ENCODE peak calls at places on chromosomes 12 and 14, in eight cellular contexts. K is T-cell; Y is CD4-positive, alpha-beta memory T cell; F is fibroblast of mammary gland; I is stimulated activated CD8-positive, alpha-beta memory T cell treated with anti-CD3 and anti-CD28 coated beads, Interleukin-4, amount 100 ng/mL, for 4 hours; S is uterus; Z is ELF-1; P is tibial artery. B is an unnamed sample.

GRCh38 chr12:12357697-12358476 is 1.0 kb downstream of the BORCS5 start:
- DNase-seq in F (peak; percentile 38), K (peak; percentile 14), P (no peak), S (no peak), Z (no peak), Y (peak; percentile 28), I (no peak), B (no peak)

GRCh38 chr14:100271247-100271939 is 32.4 kb downstream of the YY1 start:
- DNase-seq in I (no peak), F (peak; percentile 25), Y (peak; percentile 17), K (peak; percentile 40), Z (no peak), P (no peak), S (no peak), B (no peak)

GRCh38 chr14:75525969-75526368 is 3.7 kb downstream of the BATF start:
- DNase-seq in Y (no peak), K (no peak), Z (no peak), F (no peak), S (no peak), I (no peak), P (no peak), B (no peak)

GRCh38 chr12:14257734-14258467 is 107.6 kb upstream of the ATF7IP start:
- DNase-seq in I (peak; percentile 51), S (peak; percentile 96), F (peak; percentile 100), Z (peak; percentile 100), K (peak; percentile 70), P (peak; percentile 98), Y (peak; percentile 81), B (peak; percentile 73)

GRCh38 chr14:81127785-81128184 is 93.0 kb downstream of the GTF2A1 start:
- DNase-seq in Z (no peak), K (no peak), F (peak; percentile 26), Y (no peak), S (no peak), I (no peak), P (no peak), B (no peak)

GRCh38 chr12:75960086-75960910 is 71.3 kb downstream of the PHLDA1 start:
- DNase-seq in F (no peak), S (no peak), Z (peak; percentile 85), I (no peak), P (no peak), K (no peak), Y (no peak), B (no peak)

GRCh38 chr12:14756331-14757143 is 46.7 kb downstream of the WBP11 start:
- DNase-seq in Z (peak; percentile 76), K (no peak), Y (no peak), F (no peak), S (no peak), P (no peak), I (no peak), B (no peak)

GRCh38 chr12:10503460-10503859 is 2.2 kb upstream of the EIF2S3B start:
- DNase-seq in P (no peak), Z (no peak), I (no peak), Y (no peak), F (no peak), S (no peak), K (no peak), B (no peak)

GRCh38 chr12:52139579-52140062 is 52.2 kb downstream of the KRT80 start:
- DNase-seq in I (no peak), F (no peak), P (no peak), K (peak; percentile 31), Y (peak; percentile 25), S (no peak), Z (peak; percentile 82), B (peak; percentile 19)

GRCh38 chr14:104086210-104086660 is 735 bp downstream of the ASPG start:
- DNase-seq in K (no peak), F (no peak), Z (no peak), P (no peak), S (peak; percentile 15), Y (no peak), I (no peak), B (no peak)

GRCh38 chr14:99395904-99396530 is 84.6 kb downstream of the SETD3 start:
- DNase-seq in I (no peak), F (peak; percentile 56), P (no peak), Z (no peak), K (peak; percentile 13), S (no peak), Y (peak; percentile 32), B (peak; percentile 24)

GRCh38 chr14:97848351-97848980 is 1051.3 kb downstream of the VRK1 start:
- DNase-seq in Y (no peak), P (no peak), Z (peak; percentile 43), S (no peak), I (no peak), F (no peak), K (no peak), B (no peak)

GRCh38 chr12:131041968-131042847 is 88.5 kb downstream of the ADGRD1 start:
- DNase-seq in P (no peak), F (no peak), S (no peak), K (no peak), I (no peak), Z (no peak), Y (no peak), B (no peak)

GRCh38 chr12:77916276-77916675 is 85.6 kb downstream of the NAV3 start:
- DNase-seq in Z (no peak), P (no peak), F (no peak), I (no peak), S (no peak), K (no peak), Y (no peak), B (no peak)

GRCh38 chr12:96989916-96990315 is 82.9 kb downstream of the NEDD1 start:
- DNase-seq in Y (no peak), I (no peak), Z (peak; percentile 43), S (no peak), P (no peak), K (no peak), F (no peak), B (no peak)

GRCh38 chr14:54718046-54718445 is 151.1 kb downstream of the SAMD4A start:
- DNase-seq in S (no peak), F (no peak), P (no peak), K (no peak), Y (no peak), I (no peak), Z (no peak), B (no peak)

GRCh38 chr14:59427653-59428578 is 37.3 kb downstream of the GPR135 start:
- DNase-seq in Z (no peak), Y (no peak), I (no peak), F (peak; percentile 93), K (no peak), P (peak; percentile 51), S (peak; percentile 68), B (no peak)

GRCh38 chr14:68636597-68636996 is 156.3 kb downstream of the ZFP36L1 start:
- DNase-seq in P (no peak), Y (no peak), I (no peak), F (no peak), S (peak; percentile 33), Z (no peak), K (no peak), B (no peak)

GRCh38 chr12:116368196-116369194 is 91.0 kb upstream of the MED13L start:
- DNase-seq in Z (peak; percentile 86), Y (no peak), P (no peak), K (no peak), S (no peak), F (no peak), I (no peak), B (no peak)

GRCh38 chr12:92078167-92079053 is 67.2 kb downstream of the BTG1 start:
- DNase-seq in Y (no peak), Z (no peak), F (peak; percentile 100), P (peak; percentile 38), S (peak; percentile 67), I (no peak), K (no peak), B (no peak)

GRCh38 chr14:29857545-29857944 is 70.1 kb downstream of the PRKD1 start:
- DNase-seq in K (no peak), S (no peak), F (no peak), P (no peak), I (no peak), Z (no peak), Y (no peak), B (no peak)

GRCh38 chr12:30794591-30795409 is 40.0 kb upstream of the CAPRIN2 start:
- DNase-seq in P (peak; percentile 25), F (peak; percentile 86), K (no peak), S (no peak), I (no peak), Z (no peak), Y (no peak), B (no peak)

GRCh38 chr12:124379938-124380754 is 85.3 kb downstream of the RFLNA start:
- DNase-seq in Y (no peak), I (no peak), Z (no peak), S (peak; percentile 83), F (peak; percentile 85), K (no peak), P (peak; percentile 81), B (no peak)

GRCh38 chr12:80356092-80356491 is 87.9 kb upstream of the PTPRQ start:
- DNase-seq in F (peak; percentile 5), Z (no peak), I (no peak), Y (no peak), S (no peak), K (no peak), P (no peak), B (no peak)

GRCh38 chr12:81146228-81147225 is 68.6 kb downstream of the ACSS3 start:
- DNase-seq in P (no peak), Z (no peak), S (no peak), Y (no peak), I (no peak), F (no peak), K (no peak), B (no peak)

GRCh38 chr14:74841230-74842207 is 34.4 kb downstream of the PROX2 start:
- DNase-seq in F (no peak), Y (peak; percentile 16), Z (no peak), P (no peak), S (no peak), I (no peak), K (no peak), B (no peak)

B was measured in T-helper 9 cell.